ENCODE peak calls at places on chromosomes 13 and 19, in nine cellular contexts. One of them, this sample, is unnamed.

GRCh38 chr19:2540646-2541454 is 64.9 kb downstream of the GADD45B start:
- DNase-seq in H1: peak; percentile 90
- DNase-seq in stomach: peak; percentile 89
- DNase-seq in CD8-positive, alpha-beta T cell: no peak
- DNase-seq in fibroblast of the aortic adventitia: peak; percentile 98
- DNase-seq in coronary artery: peak; percentile 96
- DNase-seq in thoracic aorta: peak; percentile 75
- DNase-seq in sigmoid colon: peak; percentile 98
- DNase-seq in mammary epithelial cell: peak; percentile 94
- DNase-seq in this sample: peak; percentile 92

GRCh38 chr19:5801796-5802616 is 2.9 kb upstream of the NRTN start:
- DNase-seq in H1: peak; percentile 84
- DNase-seq in stomach: no peak
- DNase-seq in CD8-positive, alpha-beta T cell: no peak
- DNase-seq in fibroblast of the aortic adventitia: no peak
- DNase-seq in coronary artery: no peak
- DNase-seq in thoracic aorta: no peak
- DNase-seq in sigmoid colon: peak; percentile 65
- DNase-seq in mammary epithelial cell: no peak
- DNase-seq in this sample: no peak

GRCh38 chr19:48321622-48322591 is 3.4 kb upstream of the EMP3 start:
- DNase-seq in H1: peak; percentile 98
- DNase-seq in stomach: peak; percentile 99
- DNase-seq in CD8-positive, alpha-beta T cell: peak; percentile 100
- DNase-seq in fibroblast of the aortic adventitia: peak; percentile 98
- DNase-seq in coronary artery: peak; percentile 99
- DNase-seq in thoracic aorta: peak; percentile 92
- DNase-seq in sigmoid colon: peak; percentile 100
- DNase-seq in mammary epithelial cell: peak; percentile 99
- DNase-seq in this sample: peak; percentile 99

GRCh38 chr13:38045278-38046048 is 175.9 kb upstream of the TRPC4 start:
- DNase-seq in H1: no peak
- DNase-seq in stomach: no peak
- DNase-seq in CD8-positive, alpha-beta T cell: no peak
- DNase-seq in fibroblast of the aortic adventitia: peak; percentile 29
- DNase-seq in coronary artery: no peak
- DNase-seq in thoracic aorta: no peak
- DNase-seq in sigmoid colon: no peak
- DNase-seq in mammary epithelial cell: peak; percentile 27
- DNase-seq in this sample: no peak

GRCh38 chr13:20191311-20191901 is 1.3 kb downstream of the GJB2 start:
- DNase-seq in H1: peak; percentile 55
- DNase-seq in stomach: no peak
- DNase-seq in CD8-positive, alpha-beta T cell: no peak
- DNase-seq in fibroblast of the aortic adventitia: no peak
- DNase-seq in coronary artery: peak; percentile 62
- DNase-seq in thoracic aorta: no peak
- DNase-seq in sigmoid colon: no peak
- DNase-seq in mammary epithelial cell: no peak
- DNase-seq in this sample: no peak

GRCh38 chr19:48784527-48784926 is 26.3 kb downstream of the BCAT2 start:
- DNase-seq in H1: no peak
- DNase-seq in stomach: no peak
- DNase-seq in CD8-positive, alpha-beta T cell: no peak
- DNase-seq in fibroblast of the aortic adventitia: peak; percentile 37
- DNase-seq in coronary artery: no peak
- DNase-seq in thoracic aorta: no peak
- DNase-seq in sigmoid colon: no peak
- DNase-seq in mammary epithelial cell: no peak
- DNase-seq in this sample: no peak

GRCh38 chr19:38227272-38228004 is 3.4 kb upstream of the DPF1 start:
- DNase-seq in H1: no peak
- DNase-seq in stomach: no peak
- DNase-seq in CD8-positive, alpha-beta T cell: no peak
- DNase-seq in fibroblast of the aortic adventitia: no peak
- DNase-seq in coronary artery: no peak
- DNase-seq in thoracic aorta: no peak
- DNase-seq in sigmoid colon: no peak
- DNase-seq in mammary epithelial cell: no peak
- DNase-seq in this sample: no peak

GRCh38 chr19:5850743-5851293 is 431 bp downstream of the FUT3 start:
- DNase-seq in H1: no peak
- DNase-seq in stomach: peak; percentile 66
- DNase-seq in CD8-positive, alpha-beta T cell: no peak
- DNase-seq in fibroblast of the aortic adventitia: peak; percentile 77
- DNase-seq in coronary artery: no peak
- DNase-seq in thoracic aorta: no peak
- DNase-seq in sigmoid colon: peak; percentile 87
- DNase-seq in mammary epithelial cell: peak; percentile 51
- DNase-seq in this sample: peak; percentile 84

GRCh38 chr13:44305216-44305615 is 68.4 kb upstream of the SERP2 start:
- DNase-seq in H1: no peak
- DNase-seq in stomach: no peak
- DNase-seq in CD8-positive, alpha-beta T cell: no peak
- DNase-seq in fibroblast of the aortic adventitia: no peak
- DNase-seq in coronary artery: peak; percentile 63
- DNase-seq in thoracic aorta: no peak
- DNase-seq in sigmoid colon: no peak
- DNase-seq in mammary epithelial cell: no peak
- DNase-seq in this sample: no peak

GRCh38 chr13:113216165-113217056 is 7.0 kb downstream of the CUL4A start:
- DNase-seq in H1: no peak
- DNase-seq in stomach: peak; percentile 60
- DNase-seq in CD8-positive, alpha-beta T cell: no peak
- DNase-seq in fibroblast of the aortic adventitia: peak; percentile 73
- DNase-seq in coronary artery: no peak
- DNase-seq in thoracic aorta: no peak
- DNase-seq in sigmoid colon: no peak
- DNase-seq in mammary epithelial cell: peak; percentile 72
- DNase-seq in this sample: peak; percentile 73

GRCh38 chr19:44356383-44357111 is at the start of gene ZNF112:
- DNase-seq in H1: peak; percentile 81
- DNase-seq in stomach: peak; percentile 90
- DNase-seq in CD8-positive, alpha-beta T cell: no peak
- DNase-seq in fibroblast of the aortic adventitia: peak; percentile 95
- DNase-seq in coronary artery: peak; percentile 87
- DNase-seq in thoracic aorta: peak; percentile 56
- DNase-seq in sigmoid colon: peak; percentile 93
- DNase-seq in mammary epithelial cell: peak; percentile 97
- DNase-seq in this sample: peak; percentile 92

GRCh38 chr19:51251453-51251790 is 542 bp downstream of the SIGLECL1 start:
- DNase-seq in H1: no peak
- DNase-seq in stomach: no peak
- DNase-seq in CD8-positive, alpha-beta T cell: no peak
- DNase-seq in fibroblast of the aortic adventitia: no peak
- DNase-seq in coronary artery: peak; percentile 31
- DNase-seq in thoracic aorta: no peak
- DNase-seq in sigmoid colon: no peak
- DNase-seq in mammary epithelial cell: no peak
- DNase-seq in this sample: no peak

GRCh38 chr13:36211567-36211966 is 2.8 kb downstream of the SOHLH2 start:
- DNase-seq in H1: no peak
- DNase-seq in stomach: no peak
- DNase-seq in CD8-positive, alpha-beta T cell: no peak
- DNase-seq in fibroblast of the aortic adventitia: no peak
- DNase-seq in coronary artery: no peak
- DNase-seq in thoracic aorta: no peak
- DNase-seq in sigmoid colon: no peak
- DNase-seq in mammary epithelial cell: no peak
- DNase-seq in this sample: no peak

GRCh38 chr13:113667771-113668490 is 912 bp downstream of the GRK1 start:
- DNase-seq in H1: no peak
- DNase-seq in stomach: peak; percentile 23
- DNase-seq in CD8-positive, alpha-beta T cell: no peak
- DNase-seq in fibroblast of the aortic adventitia: no peak
- DNase-seq in coronary artery: peak; percentile 69
- DNase-seq in thoracic aorta: no peak
- DNase-seq in sigmoid colon: peak; percentile 60
- DNase-seq in mammary epithelial cell: no peak
- DNase-seq in this sample: no peak

DNA sequence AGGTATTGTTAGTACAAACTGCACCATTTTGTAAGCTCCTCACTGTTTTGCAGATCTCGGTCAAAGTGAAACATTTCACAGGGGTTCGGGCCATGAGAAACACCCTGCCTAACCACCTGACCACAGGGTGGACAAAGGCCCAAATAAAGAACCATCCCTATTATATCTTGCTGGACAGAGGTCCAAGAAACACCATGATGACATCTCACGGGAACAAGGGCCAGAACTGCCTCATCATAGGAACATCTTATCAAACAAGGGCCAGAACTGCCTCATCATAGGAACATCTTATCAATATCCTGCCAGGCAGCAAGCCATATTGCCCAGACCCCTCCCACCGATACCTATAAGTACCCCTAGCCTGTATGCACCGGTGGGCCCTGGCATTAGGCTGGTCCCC is 99.7 kb downstream of the PCDH9 start:
- DNase-seq in H1: no peak
- DNase-seq in stomach: no peak
- DNase-seq in CD8-positive, alpha-beta T cell: no peak
- DNase-seq in fibroblast of the aortic adventitia: no peak
- DNase-seq in coronary artery: no peak
- DNase-seq in thoracic aorta: no peak
- DNase-seq in sigmoid colon: no peak
- DNase-seq in mammary epithelial cell: no peak
- DNase-seq in this sample: no peak
- H3K4me3 ChIP-seq in H1: no peak overlapping the region
- H3K4me3 ChIP-seq in stomach: no peak overlapping the region
- H3K4me3 ChIP-seq in CD8-positive, alpha-beta T cell: no peak overlapping the region
- H3K4me3 ChIP-seq in fibroblast of the aortic adventitia: no peak overlapping the region
- H3K4me3 ChIP-seq in coronary artery: no peak overlapping the region
- H3K4me3 ChIP-seq in thoracic aorta: no peak overlapping the region
- H3K4me3 ChIP-seq in sigmoid colon: no peak overlapping the region
- H3K4me3 ChIP-seq in mammary epithelial cell: no peak overlapping the region
- H3K4me3 ChIP-seq in this sample: no peak overlapping the region

DNA sequence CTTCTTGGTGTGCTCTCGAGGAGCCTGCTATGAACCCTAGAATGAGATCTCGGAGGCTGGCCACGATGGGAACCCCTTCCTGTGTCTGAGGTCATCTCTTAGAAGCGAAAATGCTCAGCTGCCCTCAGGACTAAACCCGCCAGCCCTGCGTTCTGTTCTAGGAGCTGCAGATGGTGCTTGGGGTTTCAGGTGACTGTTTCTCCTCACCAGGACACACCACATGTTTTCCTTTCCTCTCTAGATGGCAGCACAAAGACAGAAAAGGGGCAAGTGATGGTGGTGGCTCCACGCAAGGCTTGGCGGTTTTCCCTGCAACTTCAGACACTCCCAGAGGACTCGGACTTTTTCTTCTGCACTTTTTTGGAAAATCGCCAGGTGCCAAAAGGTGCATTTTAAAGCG is 60.1 kb downstream of the RNASEH2B start:
- DNase-seq in H1: peak; percentile 57
- DNase-seq in stomach: no peak
- DNase-seq in CD8-positive, alpha-beta T cell: no peak
- DNase-seq in fibroblast of the aortic adventitia: no peak
- DNase-seq in coronary artery: no peak
- DNase-seq in thoracic aorta: no peak
- DNase-seq in sigmoid colon: no peak
- DNase-seq in mammary epithelial cell: peak; percentile 16
- DNase-seq in this sample: no peak
- TF ChIP-seq CTCF in H1: peak; percentile 29
- TF ChIP-seq CTCF in stomach: no peak
- TF ChIP-seq CTCF in CD8-positive, alpha-beta T cell: no peak
- TF ChIP-seq CTCF in fibroblast of the aortic adventitia: peak; percentile 3
- TF ChIP-seq CTCF in coronary artery: no peak
- TF ChIP-seq CTCF in thoracic aorta: peak; percentile 11
- TF ChIP-seq CTCF in sigmoid colon: no peak
- TF ChIP-seq CTCF in mammary epithelial cell: no peak
- TF ChIP-seq CTCF in this sample: no peak

GRCh38 chr19:1434040-1434366 is 4.2 kb upstream of the RPS15 start:
- DNase-seq in H1: no peak
- DNase-seq in stomach: no peak
- DNase-seq in CD8-positive, alpha-beta T cell: no peak
- DNase-seq in fibroblast of the aortic adventitia: no peak
- DNase-seq in coronary artery: no peak
- DNase-seq in thoracic aorta: no peak
- DNase-seq in sigmoid colon: no peak
- DNase-seq in mammary epithelial cell: no peak
- DNase-seq in this sample: no peak
- H3K4me3 ChIP-seq in H1: no peak overlapping the region
- H3K4me3 ChIP-seq in stomach: no peak overlapping the region
- H3K4me3 ChIP-seq in CD8-positive, alpha-beta T cell: no peak overlapping the region
- H3K4me3 ChIP-seq in fibroblast of the aortic adventitia: no peak overlapping the region
- H3K4me3 ChIP-seq in coronary artery: no peak overlapping the region
- H3K4me3 ChIP-seq in thoracic aorta: no peak overlapping the region
- H3K4me3 ChIP-seq in sigmoid colon: no peak overlapping the region
- H3K4me3 ChIP-seq in mammary epithelial cell: no peak overlapping the region
- H3K4me3 ChIP-seq in this sample: no peak overlapping the region

DNA sequence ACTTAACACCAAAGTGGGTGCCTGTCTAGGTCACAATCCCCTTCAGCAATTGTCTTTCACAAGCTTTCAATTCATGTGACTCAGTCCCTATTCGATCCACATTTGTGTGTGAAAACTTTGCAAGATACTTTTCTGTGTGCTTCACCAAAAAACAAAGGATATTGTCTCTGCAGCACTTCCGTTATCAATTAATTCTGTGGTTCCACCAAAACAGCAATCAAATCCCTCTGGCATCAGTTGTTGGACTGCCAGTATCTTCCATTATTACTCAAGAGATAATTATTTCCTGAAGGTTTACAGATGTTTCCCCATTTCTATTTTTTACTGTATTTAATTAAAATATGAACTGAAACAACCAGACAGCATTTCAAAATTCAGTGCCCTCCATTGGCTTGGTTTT is 481.4 kb downstream of the SUCLA2 start:
- DNase-seq in H1: no peak
- DNase-seq in stomach: no peak
- DNase-seq in CD8-positive, alpha-beta T cell: no peak
- DNase-seq in fibroblast of the aortic adventitia: no peak
- DNase-seq in coronary artery: no peak
- DNase-seq in thoracic aorta: no peak
- DNase-seq in sigmoid colon: no peak
- DNase-seq in mammary epithelial cell: no peak
- DNase-seq in this sample: no peak
- TF ChIP-seq CTCF in H1: no peak
- TF ChIP-seq CTCF in stomach: no peak
- TF ChIP-seq CTCF in CD8-positive, alpha-beta T cell: no peak
- TF ChIP-seq CTCF in fibroblast of the aortic adventitia: no peak
- TF ChIP-seq CTCF in coronary artery: no peak
- TF ChIP-seq CTCF in thoracic aorta: no peak
- TF ChIP-seq CTCF in sigmoid colon: no peak
- TF ChIP-seq CTCF in mammary epithelial cell: no peak
- TF ChIP-seq CTCF in this sample: no peak

GRCh38 chr13:29954082-29955043 is 103.9 kb upstream of the UBL3 start:
- DNase-seq in H1: no peak
- DNase-seq in stomach: no peak
- DNase-seq in CD8-positive, alpha-beta T cell: peak; percentile 56
- DNase-seq in fibroblast of the aortic adventitia: no peak
- DNase-seq in coronary artery: no peak
- DNase-seq in thoracic aorta: no peak
- DNase-seq in sigmoid colon: no peak
- DNase-seq in mammary epithelial cell: no peak
- DNase-seq in this sample: no peak
- H3K4me3 ChIP-seq in H1: no peak overlapping the region
- H3K4me3 ChIP-seq in stomach: no peak overlapping the region
- H3K4me3 ChIP-seq in CD8-positive, alpha-beta T cell: peak overlapping the region; percentile 46
- H3K4me3 ChIP-seq in fibroblast of the aortic adventitia: no peak overlapping the region
- H3K4me3 ChIP-seq in coronary artery: no peak overlapping the region
- H3K4me3 ChIP-seq in thoracic aorta: no peak overlapping the region
- H3K4me3 ChIP-seq in sigmoid colon: no peak overlapping the region
- H3K4me3 ChIP-seq in mammary epithelial cell: no peak overlapping the region
- H3K4me3 ChIP-seq in this sample: no peak overlapping the region